ENCODE peak calls at places on chromosomes 11 and 22, in four cellular contexts. U, S, T and X are unnamed samples.

GRCh38 chr11:2742611-2743426 is 43.0 kb upstream of the KCNQ1OT1 start:
- DNase-seq in U (no peak), S (no peak), T (no peak), X (no peak)

GRCh38 chr11:15114501-15115475 is at the start of gene INSC:
- DNase-seq in U (no peak), S (no peak), T (no peak), X (no peak)

GRCh38 chr22:41660416-41660815 is 28.3 kb downstream of the SNU13 start:
- DNase-seq in U (peak), S (no peak), T (no peak), X (no peak)

GRCh38 chr11:60121259-60121658 is 32.8 kb downstream of the MS4A2 start:
- DNase-seq in U (no peak), S (no peak), T (no peak), X (no peak)

GRCh38 chr11:64851831-64852337 is 7.4 kb upstream of the CDC42BPG start:
- DNase-seq in U (no peak), S (no peak), T (no peak), X (peak)

GRCh38 chr11:112013501-112014164 is 11.6 kb upstream of the DLAT start:
- DNase-seq in U (no peak), S (no peak), T (no peak), X (no peak)

GRCh38 chr11:102763440-102763839 is 17.0 kb downstream of the MMP10 start:
- DNase-seq in U (no peak), S (no peak), T (no peak), X (no peak)

GRCh38 chr11:18878211-18878610 is 61.0 kb downstream of the MRGPRX1 start:
- DNase-seq in U (no peak), S (no peak), T (no peak), X (no peak)

GRCh38 chr22:27019827-27020226 is 362.4 kb downstream of the MIAT start:
- DNase-seq in U (no peak), S (no peak), T (no peak), X (no peak)

GRCh38 chr11:67277231-67277961 is 11.1 kb downstream of the GRK2 start:
- DNase-seq in U (peak), S (peak), T (peak), X (peak)

GRCh38 chr22:40332319-40332781 is 13.9 kb upstream of the ADSL start:
- DNase-seq in U (no peak), S (no peak), T (no peak), X (no peak)

GRCh38 chr11:103532133-103532788 is 423.0 kb downstream of the DYNC2H1 start:
- DNase-seq in U (no peak), S (no peak), T (no peak), X (no peak)

GRCh38 chr22:23754980-23755636 is 883 bp upstream of the VPREB3 start:
- DNase-seq in U (no peak), S (no peak), T (no peak), X (no peak)

GRCh38 chr11:65489061-65489705 is 9.7 kb upstream of the MALAT1 start:
- DNase-seq in U (peak), S (no peak), T (no peak), X (peak)

GRCh38 chr11:63793163-63793562 is 20.1 kb upstream of the SPINDOC start:
- DNase-seq in U (no peak), S (no peak), T (no peak), X (no peak)

GRCh38 chr11:85965202-85965601 is 103.7 kb downstream of the PICALM start:
- DNase-seq in U (no peak), S (no peak), T (no peak), X (no peak)

GRCh38 chr11:72013765-72014711 is 15.3 kb downstream of the IL18BP start:
- DNase-seq in U (no peak), S (no peak), T (no peak), X (no peak)

GRCh38 chr22:36817429-36817783 is 571 bp upstream of the PVALB start:
- DNase-seq in U (no peak), S (no peak), T (no peak), X (no peak)

GRCh38 chr11:9219115-9219514 is 46.0 kb downstream of the DENND5A start:
- DNase-seq in U (no peak), S (no peak), T (no peak), X (no peak)

GRCh38 chr11:34165786-34166557 is 60.5 kb downstream of the NAT10 start:
- DNase-seq in U (no peak), S (no peak), T (no peak), X (no peak)

GRCh38 chr11:121366038-121366437 is 73.5 kb downstream of the SC5D start:
- DNase-seq in U (no peak), S (no peak), T (no peak), X (no peak)

GRCh38 chr11:1628506-1629325 is 859 bp upstream of the KRTAP5-5 start:
- DNase-seq in U (no peak), S (peak), T (peak), X (no peak)

GRCh38 chr11:126645206-126645605 is 289.7 kb downstream of the ST3GAL4 start:
- DNase-seq in U (no peak), S (no peak), T (no peak), X (no peak)

GRCh38 chr22:24977370-24978230 is 25.1 kb downstream of the KIAA1671 start:
- DNase-seq in U (peak), S (no peak), T (no peak), X (peak)

GRCh38 chr11:17164361-17165246 is 43.2 kb downstream of the PIK3C2A start:
- DNase-seq in U (no peak), S (no peak), T (no peak), X (peak)

GRCh38 chr22:46377566-46378498 is 42.3 kb downstream of the TRMU start:
- DNase-seq in U (peak), S (no peak), T (no peak), X (peak)

GRCh38 chr22:19213496-19214473 is 35.2 kb upstream of the SLC25A1 start:
- DNase-seq in U (no peak), S (no peak), T (no peak), X (no peak)

GRCh38 chr11:45169310-45170072 is 23.1 kb downstream of the PRDM11 start:
- DNase-seq in U (no peak), S (no peak), T (no peak), X (no peak)